ENCODE peak calls at places on chromosomes 12 and 14, in seven cellular contexts. One of them, this sample, is unnamed.

GRCh38 chr14:81710232-81710845 is 176.7 kb upstream of the SEL1L start:
- DNase-seq in upper lobe of right lung: no peak
- DNase-seq in BJ: no peak
- DNase-seq in H1: no peak
- DNase-seq in PC-3: peak; percentile 55
- DNase-seq in psoas muscle: no peak
- DNase-seq in colonic mucosa: no peak
- DNase-seq in this sample: no peak

GRCh38 chr12:125470838-125471775 is 405.9 kb downstream of the AACS start:
- DNase-seq in upper lobe of right lung: no peak
- DNase-seq in BJ: no peak
- DNase-seq in psoas muscle: no peak
- DNase-seq in H1: no peak
- DNase-seq in colonic mucosa: no peak
- DNase-seq in PC-3: no peak
- DNase-seq in this sample: no peak

GRCh38 chr12:42679402-42679801 is 89.9 kb upstream of the PRICKLE1 start:
- DNase-seq in PC-3: peak; percentile 27
- DNase-seq in BJ: no peak
- DNase-seq in H1: no peak
- DNase-seq in psoas muscle: no peak
- DNase-seq in upper lobe of right lung: no peak
- DNase-seq in colonic mucosa: no peak
- DNase-seq in this sample: no peak

GRCh38 chr14:23089498-23090253 is 5.3 kb downstream of the ACIN1 start:
- DNase-seq in H1: no peak
- DNase-seq in psoas muscle: no peak
- DNase-seq in PC-3: no peak
- DNase-seq in colonic mucosa: no peak
- DNase-seq in upper lobe of right lung: no peak
- DNase-seq in BJ: no peak
- DNase-seq in this sample: no peak

GRCh38 chr12:8709124-8709830 is 11.5 kb downstream of the RIMKLB start:
- DNase-seq in BJ: peak; percentile 13
- DNase-seq in psoas muscle: peak; percentile 19
- DNase-seq in upper lobe of right lung: no peak
- DNase-seq in H1: no peak
- DNase-seq in PC-3: no peak
- DNase-seq in colonic mucosa: peak; percentile 31
- DNase-seq in this sample: no peak

GRCh38 chr12:112870267-112870980 is 36.3 kb upstream of the OAS1 start:
- DNase-seq in PC-3: no peak
- DNase-seq in BJ: no peak
- DNase-seq in H1: no peak
- DNase-seq in upper lobe of right lung: no peak
- DNase-seq in psoas muscle: no peak
- DNase-seq in colonic mucosa: no peak
- DNase-seq in this sample: no peak

GRCh38 chr14:75229923-75230792 is 48.5 kb upstream of the FOS start:
- DNase-seq in psoas muscle: no peak
- DNase-seq in upper lobe of right lung: peak; percentile 67
- DNase-seq in PC-3: peak; percentile 74
- DNase-seq in H1: no peak
- DNase-seq in colonic mucosa: peak; percentile 66
- DNase-seq in BJ: no peak
- DNase-seq in this sample: no peak

GRCh38 chr14:90732142-90732541 is 84.1 kb downstream of the TTC7B start:
- DNase-seq in H1: no peak
- DNase-seq in BJ: no peak
- DNase-seq in upper lobe of right lung: no peak
- DNase-seq in psoas muscle: no peak
- DNase-seq in colonic mucosa: no peak
- DNase-seq in PC-3: no peak
- DNase-seq in this sample: no peak

GRCh38 chr12:80472912-80473500 is 29.0 kb downstream of the PTPRQ start:
- DNase-seq in H1: no peak
- DNase-seq in PC-3: peak; percentile 67
- DNase-seq in BJ: peak; percentile 10
- DNase-seq in psoas muscle: no peak
- DNase-seq in upper lobe of right lung: no peak
- DNase-seq in colonic mucosa: no peak
- DNase-seq in this sample: peak; percentile 49

GRCh38 chr12:30548203-30548602 is 147.5 kb downstream of the IPO8 start:
- DNase-seq in psoas muscle: no peak
- DNase-seq in colonic mucosa: no peak
- DNase-seq in PC-3: no peak
- DNase-seq in upper lobe of right lung: no peak
- DNase-seq in BJ: no peak
- DNase-seq in H1: no peak
- DNase-seq in this sample: no peak

GRCh38 chr12:43723134-43723533 is 35.5 kb downstream of the PUS7L start:
- DNase-seq in colonic mucosa: no peak
- DNase-seq in H1: no peak
- DNase-seq in psoas muscle: no peak
- DNase-seq in PC-3: no peak
- DNase-seq in BJ: no peak
- DNase-seq in upper lobe of right lung: no peak
- DNase-seq in this sample: no peak

GRCh38 chr12:38053655-38054464 is 262.7 kb upstream of the ALG10B start:
- DNase-seq in psoas muscle: no peak
- DNase-seq in colonic mucosa: peak; percentile 48
- DNase-seq in upper lobe of right lung: peak; percentile 80
- DNase-seq in H1: no peak
- DNase-seq in BJ: no peak
- DNase-seq in PC-3: peak; percentile 97
- DNase-seq in this sample: no peak

GRCh38 chr12:130987151-130987931 is 33.6 kb downstream of the ADGRD1 start:
- DNase-seq in H1: no peak
- DNase-seq in psoas muscle: no peak
- DNase-seq in upper lobe of right lung: peak; percentile 43
- DNase-seq in BJ: no peak
- DNase-seq in colonic mucosa: no peak
- DNase-seq in PC-3: no peak
- DNase-seq in this sample: no peak

GRCh38 chr14:77083082-77083481 is 15.0 kb upstream of the CIPC start:
- DNase-seq in upper lobe of right lung: no peak
- DNase-seq in BJ: no peak
- DNase-seq in H1: no peak
- DNase-seq in psoas muscle: no peak
- DNase-seq in PC-3: no peak
- DNase-seq in colonic mucosa: no peak
- DNase-seq in this sample: no peak

GRCh38 chr14:75832621-75833297 is 149.0 kb downstream of the TGFB3 start:
- DNase-seq in psoas muscle: no peak
- DNase-seq in colonic mucosa: peak; percentile 39
- DNase-seq in PC-3: peak; percentile 72
- DNase-seq in BJ: peak; percentile 63
- DNase-seq in H1: no peak
- DNase-seq in upper lobe of right lung: no peak
- DNase-seq in this sample: peak; percentile 52

GRCh38 chr14:90894241-90894640 is 78.0 kb upstream of the TTC7B start:
- DNase-seq in colonic mucosa: no peak
- DNase-seq in psoas muscle: no peak
- DNase-seq in H1: no peak
- DNase-seq in BJ: no peak
- DNase-seq in upper lobe of right lung: no peak
- DNase-seq in PC-3: no peak
- DNase-seq in this sample: no peak

GRCh38 chr12:74334770-74335169 is 202.9 kb upstream of the ATXN7L3B start:
- DNase-seq in colonic mucosa: no peak
- DNase-seq in PC-3: peak; percentile 64
- DNase-seq in upper lobe of right lung: no peak
- DNase-seq in BJ: no peak
- DNase-seq in H1: no peak
- DNase-seq in psoas muscle: no peak
- DNase-seq in this sample: no peak

DNA sequence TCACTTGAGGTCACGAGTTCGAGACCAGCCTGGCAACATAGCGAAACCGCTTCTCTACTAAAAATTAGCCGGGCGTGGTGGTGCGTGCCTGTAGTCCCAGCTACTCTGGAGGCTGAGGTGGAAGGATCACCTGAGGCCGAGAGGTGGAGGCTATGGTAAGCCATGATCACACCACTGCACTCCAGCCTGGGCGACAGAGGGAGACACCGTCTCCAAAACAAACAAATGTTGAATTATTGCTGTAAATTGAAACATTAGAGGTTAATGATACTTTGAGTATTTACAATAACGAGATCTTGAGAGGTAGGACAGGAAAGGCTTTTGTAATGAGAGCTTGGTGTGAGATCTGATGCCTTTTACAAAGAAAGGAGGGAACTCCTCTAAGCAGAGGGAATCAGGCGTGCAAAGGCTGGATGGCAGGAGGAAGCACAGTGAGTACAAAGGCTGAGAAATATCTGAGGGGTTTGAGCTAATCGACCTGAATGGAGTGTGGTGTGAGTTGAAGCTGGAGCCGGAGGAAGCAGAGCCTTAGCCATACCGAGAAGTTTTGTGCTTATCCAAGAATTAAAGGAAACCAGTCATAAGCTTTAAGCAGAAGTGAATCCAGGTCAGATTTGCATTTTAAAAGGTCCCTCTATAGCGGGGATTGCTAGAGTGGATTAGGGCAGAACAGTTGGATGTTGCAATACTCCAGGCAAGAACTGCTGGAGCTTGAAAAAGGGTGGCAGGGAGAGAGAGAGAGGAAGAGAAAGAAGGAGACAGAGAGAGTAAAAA is 1.1 kb downstream of the RHNO1 start:
- DNase-seq in colonic mucosa: no peak
- DNase-seq in BJ: no peak
- DNase-seq in PC-3: no peak
- DNase-seq in H1: no peak
- DNase-seq in upper lobe of right lung: no peak
- DNase-seq in psoas muscle: no peak
- DNase-seq in this sample: no peak
- H3K4me3 ChIP-seq in colonic mucosa: peak overlapping the region; percentile 97
- H3K4me3 ChIP-seq in BJ: peak overlapping the region; percentile 70
- H3K4me3 ChIP-seq in PC-3: peak overlapping the region; percentile 72
- H3K4me3 ChIP-seq in H1: peak overlapping the region; percentile 100
- H3K4me3 ChIP-seq in upper lobe of right lung: peak overlapping the region; percentile 98
- H3K4me3 ChIP-seq in psoas muscle: peak overlapping the region; percentile 78
- H3K4me3 ChIP-seq in this sample: peak overlapping the region; percentile 69

GRCh38 chr14:50853891-50854290 is 18.0 kb upstream of the ABHD12B start:
- DNase-seq in colonic mucosa: no peak
- DNase-seq in psoas muscle: no peak
- DNase-seq in H1: no peak
- DNase-seq in PC-3: no peak
- DNase-seq in BJ: no peak
- DNase-seq in upper lobe of right lung: no peak
- DNase-seq in this sample: no peak

GRCh38 chr14:50854521-50854920 is 17.3 kb upstream of the ABHD12B start:
- DNase-seq in upper lobe of right lung: no peak
- DNase-seq in H1: no peak
- DNase-seq in BJ: no peak
- DNase-seq in colonic mucosa: no peak
- DNase-seq in psoas muscle: no peak
- DNase-seq in PC-3: no peak
- DNase-seq in this sample: no peak

GRCh38 chr14:50856660-50857059 is 15.2 kb upstream of the ABHD12B start:
- DNase-seq in upper lobe of right lung: no peak
- DNase-seq in psoas muscle: no peak
- DNase-seq in BJ: no peak
- DNase-seq in colonic mucosa: no peak
- DNase-seq in H1: no peak
- DNase-seq in PC-3: no peak
- DNase-seq in this sample: no peak

GRCh38 chr14:50859296-50859624 is 12.6 kb upstream of the ABHD12B start:
- DNase-seq in H1: no peak
- DNase-seq in BJ: no peak
- DNase-seq in colonic mucosa: no peak
- DNase-seq in psoas muscle: no peak
- DNase-seq in PC-3: peak; percentile 30
- DNase-seq in upper lobe of right lung: no peak
- DNase-seq in this sample: no peak

DNA sequence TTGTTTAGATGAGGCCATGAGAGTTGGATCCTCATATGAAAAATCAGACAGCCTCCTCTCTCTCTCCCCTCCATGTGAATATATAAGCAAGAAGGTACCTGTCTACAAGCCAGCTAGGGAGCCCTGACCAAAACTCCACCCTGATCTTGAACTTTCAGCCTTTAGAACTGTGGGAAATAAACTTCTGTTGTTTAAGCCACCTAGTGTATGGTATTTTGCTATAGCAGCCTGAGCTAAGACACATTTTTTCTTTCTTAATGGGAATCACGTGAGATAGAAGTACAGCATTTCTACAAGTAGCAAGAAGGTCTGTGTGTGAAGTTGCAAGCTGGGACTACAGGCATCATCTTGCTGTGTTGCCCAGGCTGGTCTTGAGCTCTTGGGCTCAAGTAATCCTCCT is 16.3 kb upstream of the ABHD12B start:
- DNase-seq in PC-3: no peak
- DNase-seq in H1: no peak
- DNase-seq in psoas muscle: no peak
- DNase-seq in upper lobe of right lung: no peak
- DNase-seq in BJ: no peak
- DNase-seq in colonic mucosa: no peak
- DNase-seq in this sample: no peak
- TF ChIP-seq CTCF in PC-3: no peak
- TF ChIP-seq CTCF in H1: no peak
- TF ChIP-seq CTCF in psoas muscle: no peak
- TF ChIP-seq CTCF in upper lobe of right lung: no peak
- TF ChIP-seq CTCF in BJ: peak; percentile 25
- TF ChIP-seq CTCF in colonic mucosa: no peak
- TF ChIP-seq CTCF in this sample: no peak

DNA sequence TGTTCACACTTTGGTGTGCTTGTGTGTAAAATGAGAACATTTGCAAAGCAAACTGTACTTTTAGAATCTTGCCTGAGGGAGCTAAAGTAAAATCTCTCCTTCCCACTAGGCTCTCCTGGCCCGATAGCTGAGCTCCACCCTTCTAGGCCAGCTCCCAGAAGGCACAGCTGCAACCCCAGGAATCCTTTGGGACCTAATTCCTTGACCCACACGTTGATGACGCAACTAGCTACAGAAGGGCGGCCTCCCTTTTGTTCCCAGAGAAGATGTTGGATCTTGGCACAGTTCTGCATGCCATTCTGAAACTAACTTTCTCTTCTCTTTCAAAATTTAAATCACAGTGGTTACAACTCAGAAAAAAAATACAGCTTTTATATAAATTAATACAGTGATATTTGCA is 268.1 kb downstream of the EGLN3 start:
- DNase-seq in BJ: no peak
- DNase-seq in colonic mucosa: no peak
- DNase-seq in PC-3: no peak
- DNase-seq in upper lobe of right lung: no peak
- DNase-seq in H1: no peak
- DNase-seq in psoas muscle: peak; percentile 50
- DNase-seq in this sample: no peak
- H3K4me3 ChIP-seq in BJ: no peak overlapping the region
- H3K4me3 ChIP-seq in colonic mucosa: no peak overlapping the region
- H3K4me3 ChIP-seq in PC-3: no peak overlapping the region
- H3K4me3 ChIP-seq in upper lobe of right lung: no peak overlapping the region
- H3K4me3 ChIP-seq in H1: no peak overlapping the region
- H3K4me3 ChIP-seq in psoas muscle: no peak overlapping the region
- H3K4me3 ChIP-seq in this sample: no peak overlapping the region

DNA sequence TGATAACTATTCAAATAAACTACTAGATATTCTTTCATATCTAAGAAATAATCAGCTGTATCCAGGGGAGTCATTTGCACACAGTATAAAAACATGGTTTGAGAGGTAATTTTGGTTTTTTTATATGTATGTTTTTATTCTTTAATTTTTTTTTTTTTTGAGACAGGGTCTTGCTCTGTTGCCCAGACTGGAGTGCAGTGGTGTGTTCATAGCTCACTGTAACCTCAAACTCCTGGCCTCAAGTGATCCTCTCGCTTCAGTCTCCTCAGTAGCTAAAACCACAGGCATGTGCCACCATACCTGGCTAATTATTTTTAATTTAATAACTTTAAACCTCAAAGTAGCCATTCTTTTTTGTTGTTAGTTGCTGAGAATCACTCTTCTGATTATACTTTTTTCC is 1.8 kb downstream of the PRORP start:
- DNase-seq in PC-3: no peak
- DNase-seq in psoas muscle: no peak
- DNase-seq in H1: no peak
- DNase-seq in upper lobe of right lung: no peak
- DNase-seq in colonic mucosa: no peak
- DNase-seq in BJ: no peak
- DNase-seq in this sample: no peak
- TF ChIP-seq CTCF in PC-3: no peak
- TF ChIP-seq CTCF in psoas muscle: no peak
- TF ChIP-seq CTCF in H1: no peak
- TF ChIP-seq CTCF in upper lobe of right lung: no peak
- TF ChIP-seq CTCF in colonic mucosa: no peak
- TF ChIP-seq CTCF in BJ: no peak
- TF ChIP-seq CTCF in this sample: no peak

This sample was measured in AG09309.